ENCODE peak calls at places on chromosomes 1 and 21, in six cellular contexts. Y, F, X, L, G and Z are unnamed samples.

GRCh38 chr1:226248091-226248490 is 24.6 kb downstream of the MIXL1 start:
- DNase-seq in Y (no peak), F (no peak), X (no peak), L (no peak), G (no peak), Z (no peak)

GRCh38 chr1:206864939-206865671 is at the start of gene IL20:
- DNase-seq in Y (peak), F (peak), X (peak), L (peak), G (peak), Z (peak)

GRCh38 chr1:227942021-227942715 is 5.6 kb downstream of the WNT9A start:
- DNase-seq in Y (no peak), F (no peak), X (no peak), L (peak), G (peak), Z (no peak)

GRCh38 chr1:116411784-116412479 is 38.9 kb downstream of the ATP1A1 start:
- DNase-seq in Y (no peak), F (no peak), X (no peak), L (no peak), G (no peak), Z (no peak)

GRCh38 chr21:29506947-29507346 is 208.2 kb downstream of the BACH1 start:
- DNase-seq in Y (no peak), F (no peak), X (no peak), L (no peak), G (no peak), Z (no peak)

GRCh38 chr1:68826861-68827260 is 330.0 kb upstream of the DEPDC1 start:
- DNase-seq in Y (no peak), F (no peak), X (no peak), L (no peak), G (no peak), Z (no peak)

GRCh38 chr1:35577071-35577998 is 4.2 kb downstream of the TFAP2E start:
- DNase-seq in Y (no peak), F (no peak), X (no peak), L (peak), G (no peak), Z (no peak)

GRCh38 chr1:237562247-237562823 is 328.4 kb downstream of the ZP4 start:
- DNase-seq in Y (peak), F (no peak), X (peak), L (peak), G (peak), Z (peak)

GRCh38 chr1:50724626-50725286 is 235.3 kb downstream of the FAF1 start:
- DNase-seq in Y (no peak), F (no peak), X (no peak), L (no peak), G (no peak), Z (no peak)

GRCh38 chr1:65235867-65236805 is 73.2 kb upstream of the DNAJC6 start:
- DNase-seq in Y (no peak), F (peak), X (no peak), L (peak), G (peak), Z (peak)

GRCh38 chr21:28916150-28916893 is 76.4 kb downstream of the LTN1 start:
- DNase-seq in Y (no peak), F (no peak), X (no peak), L (no peak), G (no peak), Z (no peak)

GRCh38 chr1:45892068-45892785 is 88.8 kb downstream of the MAST2 start:
- DNase-seq in Y (peak), F (peak), X (peak), L (no peak), G (no peak), Z (no peak)

GRCh38 chr1:19374926-19375325 is 62.8 kb downstream of the SLC66A1 start:
- DNase-seq in Y (no peak), F (no peak), X (no peak), L (no peak), G (no peak), Z (no peak)

GRCh38 chr1:223500560-223501425 is 107.6 kb downstream of the CCDC185 start:
- DNase-seq in Y (no peak), F (peak), X (peak), L (peak), G (no peak), Z (no peak)

GRCh38 chr1:154325583-154326545 is 539 bp downstream of the ATP8B2 start:
- DNase-seq in Y (no peak), F (peak), X (peak), L (peak), G (peak), Z (peak)

GRCh38 chr21:19621837-19622496 is 1218.4 kb upstream of the TMPRSS15 start:
- DNase-seq in Y (no peak), F (no peak), X (no peak), L (no peak), G (no peak), Z (no peak)

GRCh38 chr21:36699026-36699545 is at the start of gene SIM2:
- DNase-seq in Y (no peak), F (peak), X (no peak), L (peak), G (peak), Z (no peak)

GRCh38 chr21:42157606-42158310 is 61.2 kb upstream of the ABCG1 start:
- DNase-seq in Y (no peak), F (no peak), X (no peak), L (no peak), G (no peak), Z (no peak)

GRCh38 chr1:226132731-226133503 is 53.6 kb downstream of the ACBD3 start:
- DNase-seq in Y (no peak), F (no peak), X (no peak), L (no peak), G (peak), Z (no peak)

GRCh38 chr1:244050835-244051444 is at the start of gene ZBTB18:
- DNase-seq in Y (no peak), F (no peak), X (no peak), L (peak), G (peak), Z (no peak)

GRCh38 chr21:41932191-41932575 is 21.6 kb downstream of the C2CD2 start:
- DNase-seq in Y (peak), F (peak), X (no peak), L (no peak), G (no peak), Z (no peak)

GRCh38 chr1:8947127-8947691 is 1.5 kb downstream of the CA6 start:
- DNase-seq in Y (no peak), F (no peak), X (no peak), L (no peak), G (no peak), Z (no peak)

GRCh38 chr1:164748253-164748899 is 189.4 kb downstream of the PBX1 start:
- DNase-seq in Y (no peak), F (peak), X (peak), L (no peak), G (no peak), Z (no peak)

GRCh38 chr1:6497215-6497866 is 5.9 kb upstream of the PLEKHG5 start:
- DNase-seq in Y (no peak), F (no peak), X (peak), L (peak), G (peak), Z (peak)

GRCh38 chr1:15275921-15276683 is 29.1 kb downstream of the FHAD1 start:
- DNase-seq in Y (no peak), F (no peak), X (no peak), L (no peak), G (no peak), Z (no peak)

DNA sequence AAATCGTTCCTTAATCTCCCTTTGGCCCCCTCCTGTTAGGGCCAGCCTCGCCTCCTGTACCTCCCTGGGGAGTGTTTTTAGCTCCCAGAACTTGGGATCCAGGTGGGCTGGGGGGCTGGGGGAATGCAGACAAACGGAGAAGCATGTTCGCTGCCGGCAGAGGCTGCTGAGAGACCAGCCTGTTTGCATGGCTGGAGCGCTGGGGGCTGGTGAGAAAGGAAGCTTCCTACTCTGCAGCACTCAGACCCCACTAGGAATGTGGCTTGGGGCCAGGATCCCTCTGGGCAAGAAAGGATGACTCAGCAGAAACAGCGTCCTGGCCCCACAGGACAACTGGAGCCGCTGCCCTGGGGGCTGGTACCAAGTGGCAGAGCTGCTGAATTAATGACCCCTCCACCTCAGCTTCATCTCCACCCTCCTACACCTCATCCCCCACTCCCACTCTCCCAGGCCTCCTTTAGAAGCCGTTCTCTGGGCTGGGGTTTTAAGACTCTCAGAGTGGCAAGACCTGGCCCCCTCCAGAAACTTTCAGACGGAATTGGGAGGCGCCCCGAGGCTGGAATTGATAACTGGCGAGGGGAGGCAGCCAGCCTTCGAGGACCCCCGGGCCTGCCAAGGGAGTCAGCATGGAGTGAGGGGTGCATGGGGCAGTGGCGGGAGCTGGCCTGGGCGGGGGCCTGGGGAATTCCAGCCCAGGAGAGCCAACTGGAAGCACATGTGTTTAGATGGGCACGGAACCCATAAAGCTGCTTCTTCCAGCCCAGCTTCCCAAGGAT is 28.5 kb upstream of the EPS8L3 start:
- DNase-seq in Y (no peak), F (no peak), X (peak), L (peak), G (peak), Z (peak)
- TF ChIP-seq REST in Y (no peak), F (no peak), X (no peak), L (no peak), G (peak), Z (no peak)

GRCh38 chr1:2481885-2482284 is 5.8 kb downstream of the PLCH2 start:
- DNase-seq in Y (no peak), F (no peak), X (no peak), L (no peak), G (peak), Z (no peak)
- TF ChIP-seq REST in Y (no peak), F (no peak), X (no peak), L (no peak), G (no peak), Z (no peak)

GRCh38 chr1:204377800-204378608 is 18.3 kb upstream of the PLEKHA6 start:
- DNase-seq in Y (no peak), F (no peak), X (peak), L (peak), G (peak), Z (peak)
- TF ChIP-seq REST in Y (no peak), F (no peak), X (no peak), L (no peak), G (no peak), Z (no peak)

GRCh38 chr21:32867587-32867986 is 96.0 kb upstream of the PAXBP1 start:
- DNase-seq in Y (no peak), F (no peak), X (no peak), L (no peak), G (no peak), Z (no peak)

GRCh38 chr21:32869459-32869858 is 97.9 kb upstream of the PAXBP1 start:
- DNase-seq in Y (no peak), F (no peak), X (no peak), L (no peak), G (no peak), Z (no peak)

GRCh38 chr21:32868631-32869454 is 97.3 kb upstream of the PAXBP1 start:
- DNase-seq in Y (no peak), F (no peak), X (no peak), L (no peak), G (no peak), Z (no peak)
- TF ChIP-seq REST in Y (no peak), F (no peak), X (no peak), L (no peak), G (no peak), Z (no peak)

GRCh38 chr1:63954187-63954586 is 180.4 kb downstream of the ROR1 start:
- DNase-seq in Y (no peak), F (no peak), X (no peak), L (no peak), G (no peak), Z (no peak)

GRCh38 chr1:63946866-63947491 is 173.2 kb downstream of the ROR1 start:
- DNase-seq in Y (no peak), F (no peak), X (no peak), L (no peak), G (no peak), Z (no peak)

GRCh38 chr1:63947904-63948303 is 174.1 kb downstream of the ROR1 start:
- DNase-seq in Y (no peak), F (no peak), X (no peak), L (no peak), G (no peak), Z (no peak)

GRCh38 chr1:63949965-63950364 is 176.1 kb downstream of the ROR1 start:
- DNase-seq in Y (no peak), F (no peak), X (no peak), L (no peak), G (no peak), Z (no peak)

DNA sequence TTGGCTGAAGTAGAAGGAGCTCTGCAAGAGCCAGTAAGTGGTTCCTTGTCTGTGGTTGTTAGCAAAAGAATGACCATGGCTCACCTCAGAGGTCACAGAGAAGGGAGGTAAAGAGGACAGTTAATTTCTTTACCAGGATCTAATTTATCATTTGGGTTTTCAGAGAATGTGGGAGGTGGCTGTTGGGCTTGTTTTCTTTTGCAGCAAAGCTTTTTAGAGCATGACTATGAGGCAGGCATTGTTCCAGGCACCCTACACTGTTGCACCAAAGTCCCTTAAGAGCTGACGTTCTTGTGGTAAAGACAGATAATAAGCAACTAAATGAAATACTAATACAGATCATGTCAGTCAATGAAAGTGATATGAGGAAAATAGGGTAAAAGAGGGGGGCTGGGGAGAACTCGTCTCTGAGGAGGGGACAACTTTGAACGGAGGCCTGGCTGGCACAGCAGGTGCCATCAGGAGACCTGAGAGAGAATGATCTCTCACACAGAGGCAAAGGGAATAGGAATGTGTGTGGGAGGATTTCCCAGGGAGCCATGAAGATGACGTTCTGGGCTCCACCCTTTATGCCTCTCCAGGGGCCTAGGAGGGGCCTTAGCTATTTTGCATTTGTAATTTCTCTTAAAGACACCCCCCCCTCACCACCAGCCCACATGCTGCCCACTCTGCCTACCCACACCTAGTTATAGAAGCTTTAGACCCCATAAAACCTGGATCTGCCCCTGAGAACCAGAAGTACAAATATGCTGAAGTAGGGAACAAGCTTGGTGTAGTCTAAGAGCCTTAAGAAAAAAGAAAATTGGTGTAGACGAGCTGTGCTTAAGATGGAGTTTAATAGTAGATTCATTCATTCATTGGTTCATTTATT is 177.5 kb downstream of the ROR1 start:
- DNase-seq in Y (no peak), F (no peak), X (no peak), L (no peak), G (no peak), Z (no peak)
- TF ChIP-seq REST in Y (no peak), F (no peak), X (no peak), L (no peak), G (no peak), Z (no peak)

GRCh38 chr1:21219674-21220073 is 43.0 kb upstream of the EIF4G3 start:
- DNase-seq in Y (no peak), F (no peak), X (no peak), L (no peak), G (peak), Z (no peak)

GRCh38 chr1:21217812-21218596 is 41.3 kb upstream of the EIF4G3 start:
- DNase-seq in Y (no peak), F (no peak), X (peak), L (peak), G (peak), Z (peak)

GRCh38 chr1:21220815-21221214 is 44.1 kb upstream of the EIF4G3 start:
- DNase-seq in Y (no peak), F (no peak), X (no peak), L (no peak), G (peak), Z (no peak)

GRCh38 chr1:21212126-21212525 is 35.4 kb upstream of the EIF4G3 start:
- DNase-seq in Y (no peak), F (no peak), X (no peak), L (peak), G (no peak), Z (no peak)

DNA sequence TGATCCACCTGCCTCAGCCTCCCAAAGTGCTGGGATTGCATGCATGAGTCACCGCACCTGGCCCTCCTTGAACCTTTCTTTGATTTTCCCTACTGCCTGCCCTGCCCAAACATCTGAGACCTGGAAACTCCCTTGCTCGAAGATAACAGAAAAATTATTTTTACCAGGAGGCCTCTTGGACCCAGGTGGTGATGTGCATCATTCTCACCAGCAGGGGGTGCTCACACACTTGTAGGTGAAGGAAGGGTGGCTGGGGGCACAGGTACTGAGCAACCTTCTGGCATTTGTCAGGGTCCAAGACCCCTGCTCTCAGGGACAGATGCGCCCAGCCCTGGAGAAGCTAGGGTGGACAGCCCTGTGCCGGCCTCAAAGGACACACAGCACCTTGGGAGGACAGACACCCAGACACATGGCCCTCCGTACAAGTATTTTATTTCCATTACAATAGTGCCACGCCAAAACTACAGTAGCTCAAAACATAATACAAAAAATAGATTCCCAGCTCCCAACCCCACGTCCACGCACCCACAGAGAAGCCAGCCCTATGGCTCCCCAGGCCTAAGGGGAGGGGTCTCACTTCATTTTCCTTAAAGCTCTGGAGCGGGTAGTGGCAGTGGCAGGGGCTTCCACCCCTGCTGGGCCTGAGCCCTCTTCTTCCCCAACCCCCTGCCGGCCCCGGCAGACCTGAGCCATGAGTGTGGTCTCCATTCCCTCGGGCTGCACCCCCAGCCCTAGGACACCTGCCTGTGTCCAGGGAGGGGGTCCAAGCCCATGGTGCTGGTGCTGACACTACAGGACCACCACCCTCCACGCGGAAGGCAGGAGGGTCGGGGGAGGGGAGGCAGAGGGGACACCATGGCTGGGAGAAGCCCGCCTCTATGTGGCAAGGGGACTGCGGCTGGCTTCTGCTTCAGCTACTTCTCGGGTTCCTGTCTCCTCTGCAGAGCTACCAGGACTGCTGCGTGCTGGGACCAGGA is 40.4 kb upstream of the EIF4G3 start:
- DNase-seq in Y (no peak), F (peak), X (peak), L (peak), G (peak), Z (peak)
- TF ChIP-seq REST in Y (no peak), F (no peak), X (no peak), L (no peak), G (no peak), Z (no peak)

GRCh38 chr1:97145321-97145956 is 423.9 kb downstream of the PTBP2 start:
- DNase-seq in Y (no peak), F (no peak), X (no peak), L (no peak), G (no peak), Z (no peak)
- TF ChIP-seq REST in Y (no peak), F (no peak), X (no peak), L (no peak), G (peak), Z (no peak)

GRCh38 chr21:27649746-27650145 is 682.9 kb upstream of the ADAMTS5 start:
- DNase-seq in Y (no peak), F (no peak), X (no peak), L (no peak), G (no peak), Z (no peak)

GRCh38 chr21:27647921-27648320 is 681.0 kb upstream of the ADAMTS5 start:
- DNase-seq in Y (no peak), F (no peak), X (no peak), L (no peak), G (no peak), Z (no peak)

GRCh38 chr21:27649323-27649722 is 682.4 kb upstream of the ADAMTS5 start:
- DNase-seq in Y (no peak), F (no peak), X (no peak), L (no peak), G (no peak), Z (no peak)

GRCh38 chr21:27648560-27648959 is 681.7 kb upstream of the ADAMTS5 start:
- DNase-seq in Y (no peak), F (no peak), X (no peak), L (no peak), G (no peak), Z (no peak)

DNA sequence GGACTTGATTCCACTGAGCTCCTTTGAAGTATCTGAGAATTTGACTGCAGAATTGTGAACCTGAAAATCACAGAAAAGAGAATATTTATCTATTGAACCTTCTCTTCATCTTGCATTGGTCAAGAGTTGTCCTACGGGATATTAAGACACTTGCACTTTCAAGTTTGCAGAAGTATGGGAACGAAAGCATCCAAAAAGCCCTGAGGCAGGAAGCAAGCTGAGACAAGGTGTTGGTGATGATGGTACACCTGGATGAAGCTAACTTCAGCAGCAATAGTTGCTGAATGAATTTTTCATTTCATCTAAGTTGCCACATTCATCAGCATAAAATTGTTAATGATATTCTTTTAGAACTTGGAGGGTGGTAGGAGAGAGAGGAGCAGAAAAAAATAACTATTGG is 686.6 kb upstream of the ADAMTS5 start:
- DNase-seq in Y (no peak), F (no peak), X (no peak), L (no peak), G (no peak), Z (no peak)
- TF ChIP-seq REST in Y (no peak), F (no peak), X (no peak), L (no peak), G (no peak), Z (no peak)